ENCODE peak calls at places on chromosomes 2 and 18, in nine cellular contexts. X is H9, O is mucosa of descending colon, A is HCT116, J is pancreas, S is aorta, Y is neural progenitor cell, W is A673, G is keratinocyte. D is an unnamed sample. For H3K9me3 and H3K4me1, the result is how much of the 10 kb centered on the place peaks cover.

GRCh38 chr18:53991202-53991601 is 233.3 kb downstream of the MBD2 start:
- DNase-seq in X (no peak), O (no peak), A (peak), J (no peak), S (no peak), Y (no peak), W (peak), G (no peak), D (no peak)

GRCh38 chr2:34261701-34262100 is 662.6 kb upstream of the FAM98A start:
- DNase-seq in X (no peak), O (no peak), A (no peak), J (no peak), S (no peak), Y (no peak), W (peak), G (no peak), D (no peak)

GRCh38 chr2:43084699-43085091 is 141.7 kb downstream of the ZFP36L2 start:
- DNase-seq in X (no peak), O (no peak), A (no peak), J (no peak), S (peak), Y (no peak), W (no peak), G (no peak), D (no peak)

GRCh38 chr2:123502926-123503325 is 522.2 kb upstream of the CNTNAP5 start:
- DNase-seq in X (no peak), O (no peak), A (no peak), J (no peak), S (no peak), Y (no peak), W (no peak), G (no peak), D (no peak)

GRCh38 chr2:82690757-82691411 is 1768.2 kb downstream of the SUCLG1 start:
- DNase-seq in X (no peak), O (no peak), A (no peak), J (no peak), S (no peak), Y (no peak), W (no peak), G (no peak), D (no peak)

GRCh38 chr2:238634701-238635402 is 208.1 kb downstream of the ASB1 start:
- DNase-seq in X (no peak), O (no peak), A (no peak), J (no peak), S (no peak), Y (no peak), W (no peak), G (no peak), D (no peak)

GRCh38 chr2:16223481-16224177 is 283.3 kb downstream of the MYCN start:
- DNase-seq in X (no peak), O (no peak), A (no peak), J (no peak), S (no peak), Y (no peak), W (no peak), G (no peak), D (no peak)

GRCh38 chr2:147460140-147460539 is 384.7 kb upstream of the ACVR2A start:
- DNase-seq in X (no peak), O (no peak), A (no peak), J (no peak), S (no peak), Y (no peak), W (peak), G (no peak), D (no peak)

GRCh38 chr18:30944773-30945172 is 97.8 kb downstream of the DSC3 start:
- DNase-seq in X (no peak), O (no peak), A (no peak), J (no peak), S (no peak), Y (no peak), W (no peak), G (no peak), D (no peak)

GRCh38 chr2:74944987-74945782 is 13.3 kb upstream of the POLE4 start:
- DNase-seq in X (no peak), O (no peak), A (no peak), J (no peak), S (no peak), Y (no peak), W (no peak), G (no peak), D (no peak)

GRCh38 chr18:44130365-44130942 is 550.2 kb upstream of the SETBP1 start:
- DNase-seq in X (peak), O (peak), A (no peak), J (no peak), S (no peak), Y (peak), W (peak), G (no peak), D (no peak)

GRCh38 chr2:121345101-121345500 is 60.1 kb upstream of the TFCP2L1 start:
- DNase-seq in X (no peak), O (no peak), A (no peak), J (no peak), S (no peak), Y (no peak), W (no peak), G (no peak), D (no peak)

GRCh38 chr2:13006829-13007715 is 290.3 kb downstream of the TRIB2 start:
- DNase-seq in X (peak), O (peak), A (peak), J (no peak), S (peak), Y (peak), W (peak), G (no peak), D (peak)

GRCh38 chr18:79366177-79367094 is 29.3 kb upstream of the NFATC1 start:
- DNase-seq in X (no peak), O (no peak), A (no peak), J (no peak), S (no peak), Y (no peak), W (no peak), G (no peak), D (no peak)

GRCh38 chr2:213238753-213239591 is 45.3 kb upstream of the SPAG16 start:
- DNase-seq in X (no peak), O (no peak), A (peak), J (no peak), S (peak), Y (no peak), W (peak), G (peak), D (no peak)

GRCh38 chr2:151632993-151633592 is 101.2 kb downstream of the NEB start:
- DNase-seq in X (no peak), O (no peak), A (peak), J (no peak), S (no peak), Y (no peak), W (peak), G (no peak), D (no peak)

GRCh38 chr2:238127165-238128060 is 11.1 kb upstream of the KLHL30 start:
- DNase-seq in X (no peak), O (peak), A (no peak), J (peak), S (no peak), Y (peak), W (peak), G (no peak), D (no peak)

DNA sequence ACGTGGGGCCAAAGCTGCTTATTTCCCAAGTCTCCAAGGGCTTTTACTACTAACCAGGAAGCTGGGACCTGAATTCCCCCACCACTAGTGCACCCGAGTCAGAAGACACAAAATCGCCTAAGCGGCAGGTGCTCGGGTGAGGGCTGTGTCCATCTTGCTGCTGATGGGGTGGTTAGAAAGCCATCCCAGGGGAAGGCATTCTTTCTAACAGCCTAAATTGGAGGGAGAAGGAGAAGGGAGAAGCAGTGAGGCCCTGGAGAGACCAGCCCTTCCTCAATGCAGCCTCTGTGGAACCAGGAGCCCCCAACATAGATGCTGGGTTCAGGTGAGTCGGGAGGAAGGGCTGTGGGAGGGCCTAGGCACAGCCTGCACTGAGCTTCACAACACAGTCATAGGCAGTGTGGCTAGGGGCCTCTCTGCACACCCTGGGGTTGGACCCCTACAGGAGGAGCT is 1.9 kb upstream of the PROM2 start:
- DNase-seq in X (peak), O (peak), A (no peak), J (no peak), S (no peak), Y (no peak), W (no peak), G (no peak), D (no peak)
- H3K9me3 ChIP-seq in X (under half), O (under half), A (under half), J (under half), S (under half), Y (under half), W (under half), G (under half), D (under half)

GRCh38 chr2:172449916-172450550 is 22.6 kb downstream of the ITGA6 start:
- DNase-seq in X (no peak), O (peak), A (no peak), J (no peak), S (no peak), Y (no peak), W (no peak), G (no peak), D (no peak)

GRCh38 chr2:172447811-172448493 is 20.6 kb downstream of the ITGA6 start:
- DNase-seq in X (no peak), O (peak), A (no peak), J (no peak), S (no peak), Y (no peak), W (no peak), G (no peak), D (no peak)

GRCh38 chr2:172445851-172446250 is 18.5 kb downstream of the ITGA6 start:
- DNase-seq in X (no peak), O (no peak), A (no peak), J (no peak), S (no peak), Y (no peak), W (peak), G (no peak), D (no peak)

GRCh38 chr2:172446524-172447063 is 19.2 kb downstream of the ITGA6 start:
- DNase-seq in X (no peak), O (no peak), A (no peak), J (no peak), S (no peak), Y (no peak), W (peak), G (no peak), D (no peak)

DNA sequence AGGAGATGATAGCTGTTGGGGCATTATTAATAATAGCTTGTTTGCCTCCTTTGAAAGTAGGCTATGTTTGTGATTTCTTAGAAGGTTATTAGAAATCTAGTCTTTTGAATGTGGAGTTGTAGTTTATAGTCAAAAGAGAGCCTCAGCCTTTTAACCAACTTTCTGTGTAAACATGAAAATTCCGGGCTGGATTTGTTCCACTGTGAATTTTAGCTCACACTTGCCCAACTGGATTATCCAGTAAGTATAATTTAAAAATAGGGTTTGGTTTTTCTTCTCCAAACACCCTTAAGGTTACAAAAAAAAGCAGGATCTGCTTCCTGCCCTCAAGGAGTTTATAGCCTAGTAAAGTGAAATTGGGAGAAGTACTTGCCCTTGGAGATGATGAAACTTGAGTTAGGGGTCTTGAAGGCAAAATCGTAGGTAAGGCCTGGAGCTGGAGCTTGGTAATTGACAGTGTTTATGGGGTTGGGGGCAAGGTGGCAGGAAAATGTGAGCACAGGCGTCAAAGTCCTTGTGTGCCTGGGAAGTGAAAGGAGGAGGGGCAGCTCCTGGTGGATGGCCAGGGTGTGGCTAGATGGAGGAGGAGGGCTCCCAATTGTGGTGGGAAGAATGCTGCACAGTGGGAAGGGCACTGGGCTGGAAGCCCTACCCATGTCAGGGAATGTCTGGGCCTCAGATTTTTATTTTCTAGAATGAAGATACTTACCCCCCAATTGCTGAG is 21.3 kb downstream of the ITGA6 start:
- DNase-seq in X (peak), O (peak), A (no peak), J (no peak), S (no peak), Y (no peak), W (no peak), G (no peak), D (no peak)
- H3K4me1 ChIP-seq in X (under half), O (under half), A (half or more), J (under half), S (under half), Y (under half), W (under half), G (half or more), D (under half)

DNA sequence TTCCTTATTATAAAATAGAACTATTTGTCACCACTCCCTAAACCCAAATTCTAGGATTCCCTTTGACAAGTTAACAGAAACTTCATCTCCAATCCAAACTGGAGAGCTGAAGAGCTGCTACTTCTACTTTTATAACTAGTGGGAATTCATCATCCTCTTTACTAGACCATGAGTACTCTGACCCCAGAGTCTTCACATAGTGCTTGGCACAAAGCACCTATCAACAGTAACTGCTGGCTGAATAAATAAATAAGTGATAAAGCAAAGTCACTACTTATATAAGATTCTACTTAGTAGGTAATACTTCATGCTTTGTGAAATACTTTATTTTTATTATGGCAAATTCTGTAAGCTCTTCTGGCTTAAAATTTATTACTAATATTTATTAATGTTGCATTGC is 49.5 kb downstream of the DARS1 start:
- DNase-seq in X (no peak), O (no peak), A (no peak), J (no peak), S (no peak), Y (no peak), W (no peak), G (no peak), D (no peak)
- H3K9me3 ChIP-seq in X (under half), O (under half), A (under half), J (under half), S (under half), Y (under half), W (under half), G (under half), D (under half)

DNA sequence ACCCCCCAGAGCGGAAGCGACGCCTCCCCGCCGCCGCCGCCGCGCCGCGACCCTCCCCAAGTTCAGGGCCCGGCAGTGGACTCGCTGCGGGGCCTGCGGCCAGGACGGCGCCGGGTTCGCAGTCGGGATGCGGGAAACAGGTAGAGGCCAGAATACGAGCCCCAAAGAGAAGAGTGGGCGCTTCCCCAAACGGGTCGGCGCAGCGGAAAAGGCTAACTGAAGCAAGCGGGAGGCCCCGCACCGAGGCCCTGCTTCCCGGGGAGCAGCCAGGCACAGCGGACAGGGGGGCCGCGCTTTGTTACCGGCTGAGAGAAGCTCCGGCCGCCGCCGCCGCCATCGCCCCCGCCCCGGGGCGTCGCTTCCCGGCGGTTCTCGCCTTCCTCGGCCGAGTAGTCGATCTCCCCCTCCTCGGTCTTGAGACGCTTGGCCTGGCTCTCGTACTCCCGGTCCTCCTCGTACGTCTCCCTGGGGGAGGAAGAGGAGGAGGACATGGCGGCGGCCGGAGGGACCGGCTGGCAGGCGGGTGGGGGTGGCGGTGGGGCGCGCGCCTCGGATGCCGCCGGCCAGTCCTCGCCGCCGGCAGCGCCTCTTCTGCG is 494 bp downstream of the HNRNPLL start:
- DNase-seq in X (peak), O (peak), A (no peak), J (peak), S (peak), Y (peak), W (no peak), G (no peak), D (peak)
- H3K4me1 ChIP-seq in X (under half), O (under half), A (under half), J (under half), S (under half), Y (under half), W (under half), G (under half), D (under half)

DNA sequence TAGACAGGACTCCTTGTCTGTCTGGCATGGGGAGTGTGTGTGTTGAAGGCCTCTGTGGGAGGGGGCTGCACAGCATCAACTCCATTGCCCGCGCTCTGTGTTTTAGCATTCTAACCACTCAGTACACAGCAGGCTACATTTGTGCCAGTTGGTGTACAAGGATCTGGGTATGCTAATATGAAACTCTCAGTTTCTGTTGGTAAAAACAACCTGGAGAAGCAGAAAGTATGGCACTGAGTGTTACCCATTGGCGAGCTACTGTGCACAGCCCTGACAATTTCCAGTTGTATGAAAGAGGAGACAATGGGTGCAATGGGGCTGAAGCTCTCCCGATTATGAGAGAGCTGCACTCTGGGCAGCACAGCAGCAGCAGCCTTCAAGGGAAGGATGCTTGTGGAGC is 443.7 kb downstream of the CBLN2 start:
- DNase-seq in X (no peak), O (no peak), A (no peak), J (no peak), S (no peak), Y (peak), W (no peak), G (no peak), D (no peak)
- H3K9me3 ChIP-seq in X (under half), O (under half), A (under half), J (under half), S (under half), Y (under half), W (under half), G (under half), D (under half)

GRCh38 chr18:55237665-55238064 is 278.4 kb upstream of the CCDC68 start:
- DNase-seq in X (no peak), O (no peak), A (no peak), J (no peak), S (no peak), Y (no peak), W (no peak), G (no peak), D (no peak)
- H3K4me1 ChIP-seq in X (under half), O (under half), A (under half), J (under half), S (under half), Y (under half), W (under half), G (under half), D (under half)

GRCh38 chr2:239711911-239712570 is 311.2 kb upstream of the HDAC4 start:
- DNase-seq in X (peak), O (no peak), A (no peak), J (no peak), S (peak), Y (no peak), W (no peak), G (no peak), D (no peak)
- H3K9me3 ChIP-seq in X (under half), O (under half), A (under half), J (under half), S (under half), Y (under half), W (under half), G (under half), D (under half)

GRCh38 chr2:88836351-88836750 is 144.9 kb downstream of the RPIA start:
- DNase-seq in X (no peak), O (no peak), A (no peak), J (no peak), S (no peak), Y (no peak), W (no peak), G (no peak), D (no peak)

GRCh38 chr2:88834376-88834775 is 142.9 kb downstream of the RPIA start:
- DNase-seq in X (no peak), O (no peak), A (no peak), J (no peak), S (no peak), Y (no peak), W (no peak), G (no peak), D (no peak)

GRCh38 chr2:88835726-88836125 is 144.3 kb downstream of the RPIA start:
- DNase-seq in X (no peak), O (no peak), A (no peak), J (no peak), S (no peak), Y (no peak), W (no peak), G (no peak), D (no peak)

GRCh38 chr2:88832992-88833389 is 141.5 kb downstream of the RPIA start:
- DNase-seq in X (no peak), O (no peak), A (no peak), J (no peak), S (no peak), Y (no peak), W (no peak), G (no peak), D (no peak)

DNA sequence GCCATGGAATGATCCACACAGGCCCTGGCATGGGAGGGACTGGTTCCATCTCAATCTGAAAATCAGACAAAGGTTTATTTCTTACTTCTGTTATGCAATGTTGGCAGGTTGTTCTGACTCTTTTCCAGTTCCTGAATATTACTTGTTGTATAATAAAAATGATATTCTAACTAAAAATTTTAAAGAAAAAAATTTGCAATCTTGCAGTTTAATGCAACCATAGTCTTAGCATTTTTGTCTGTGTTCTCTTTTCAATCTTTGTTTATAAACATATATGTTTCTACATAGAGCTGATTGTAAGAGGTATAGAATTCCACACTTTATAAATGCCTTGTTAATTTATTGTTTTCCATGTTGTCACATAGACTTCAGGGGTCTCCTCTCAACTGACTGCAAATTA is 143.4 kb downstream of the RPIA start:
- DNase-seq in X (no peak), O (no peak), A (no peak), J (no peak), S (no peak), Y (no peak), W (no peak), G (no peak), D (no peak)
- H3K4me1 ChIP-seq in X (under half), O (under half), A (under half), J (under half), S (under half), Y (under half), W (under half), G (under half), D (under half)

GRCh38 chr2:2898744-2899143 is 478.9 kb downstream of the EIPR1 start:
- DNase-seq in X (no peak), O (no peak), A (no peak), J (no peak), S (no peak), Y (peak), W (no peak), G (no peak), D (no peak)
- H3K9me3 ChIP-seq in X (under half), O (under half), A (under half), J (under half), S (under half), Y (under half), W (under half), G (under half), D (under half)

D was measured in naive thymus-derived CD4-positive, alpha-beta T cell.